ENCODE peak calls at places on chromosomes 4 and X, in six cellular contexts. Y, D, B, O, K and J are unnamed samples.

GRCh38 chr4:102295153-102295862 is 50.0 kb downstream of the SLC39A8 start:
- DNase-seq in Y (no peak), D (no peak), B (no peak), O (peak; percentile 46), K (no peak), J (no peak)

GRCh38 chrX:70253377-70254062 is 6.5 kb downstream of the P2RY4 start:
- DNase-seq in Y (no peak), D (no peak), B (no peak), O (no peak), K (no peak), J (no peak)

GRCh38 chr4:89357787-89358186 is 50.2 kb upstream of the GPRIN3 start:
- DNase-seq in Y (no peak), D (no peak), B (no peak), O (no peak), K (no peak), J (no peak)

GRCh38 chr4:152729466-152729865 is 49.7 kb upstream of the TMEM154 start:
- DNase-seq in Y (no peak), D (no peak), B (no peak), O (no peak), K (no peak), J (no peak)

GRCh38 chr4:167025651-167026050 is 208.6 kb downstream of the SPOCK3 start:
- DNase-seq in Y (no peak), D (no peak), B (no peak), O (no peak), K (no peak), J (no peak)

GRCh38 chr4:138891610-138892009 is 124.0 kb upstream of the NOCT start:
- DNase-seq in Y (no peak), D (no peak), B (no peak), O (no peak), K (peak; percentile 67), J (no peak)

GRCh38 chr4:121551881-121552280 is 144.9 kb downstream of the ANXA5 start:
- DNase-seq in Y (no peak), D (no peak), B (no peak), O (no peak), K (no peak), J (no peak)

GRCh38 chr4:98851806-98852205 is 77.1 kb downstream of the EIF4E start:
- DNase-seq in Y (no peak), D (no peak), B (no peak), O (no peak), K (no peak), J (no peak)

GRCh38 chrX:13855689-13856425 is 39.0 kb upstream of the GPM6B start:
- DNase-seq in Y (no peak), D (no peak), B (no peak), O (no peak), K (no peak), J (no peak)

GRCh38 chrX:50158616-50159015 is 42.2 kb downstream of the AKAP4 start:
- DNase-seq in Y (no peak), D (no peak), B (no peak), O (no peak), K (no peak), J (no peak)

GRCh38 chr4:71441186-71442169 is 102.7 kb downstream of the SLC4A4 start:
- DNase-seq in Y (no peak), D (no peak), B (no peak), O (no peak), K (no peak), J (no peak)

GRCh38 chr4:173919196-173919595 is 364.3 kb downstream of the FBXO8 start:
- DNase-seq in Y (no peak), D (no peak), B (no peak), O (no peak), K (no peak), J (no peak)

GRCh38 chr4:101230806-101231426 is 116.4 kb downstream of the PPP3CA start:
- DNase-seq in Y (no peak), D (no peak), B (no peak), O (no peak), K (no peak), J (no peak)

GRCh38 chr4:137768196-137768595 is 235.9 kb upstream of the PCDH18 start:
- DNase-seq in Y (no peak), D (no peak), B (no peak), O (no peak), K (no peak), J (no peak)

GRCh38 chr4:76420901-76421581 is at the start of gene CCDC158:
- DNase-seq in Y (no peak), D (no peak), B (no peak), O (peak; percentile 26), K (peak; percentile 9), J (no peak)

GRCh38 chr4:66906314-66906713 is 639.0 kb downstream of the CENPC start:
- DNase-seq in Y (no peak), D (no peak), B (no peak), O (no peak), K (peak; percentile 32), J (no peak)

GRCh38 chr4:128159967-128160366 is 98.9 kb downstream of the LARP1B start:
- DNase-seq in Y (no peak), D (no peak), B (no peak), O (no peak), K (no peak), J (no peak)

GRCh38 chr4:2060578-2061207 is 1.6 kb downstream of the NAT8L start:
- DNase-seq in Y (no peak), D (no peak), B (peak; percentile 35), O (no peak), K (no peak), J (no peak)

GRCh38 chrX:50787099-50787498 is 26.9 kb downstream of the SHROOM4 start:
- DNase-seq in Y (no peak), D (no peak), B (no peak), O (no peak), K (no peak), J (no peak)

GRCh38 chr4:163378661-163379060 is 35.0 kb downstream of the NPY5R start:
- DNase-seq in Y (no peak), D (no peak), B (no peak), O (no peak), K (no peak), J (no peak)

GRCh38 chr4:143554728-143555597 is 41.5 kb downstream of the SMARCA5 start:
- DNase-seq in Y (no peak), D (no peak), B (no peak), O (no peak), K (no peak), J (no peak)

GRCh38 chrX:26664919-26665318 is 448.9 kb downstream of the MAGEB5 start:
- DNase-seq in Y (no peak), D (no peak), B (no peak), O (no peak), K (no peak), J (no peak)
- TF ChIP-seq CTCF in Y (no peak), D (no peak), B (no peak), O (no peak), K (no peak), J (no peak)

GRCh38 chrX:109681475-109682081 is 51.5 kb downstream of the ACSL4 start:
- DNase-seq in Y (no peak), D (no peak), B (no peak), O (no peak), K (no peak), J (no peak)
- H3K36me3 ChIP-seq in Y (peaks cover 5% of the 10 kb centered on the region), D (peaks cover 11% of the 10 kb centered on the region), B (no peaks in the 10 kb centered on the region), O (no peaks in the 10 kb centered on the region), K (no peaks in the 10 kb centered on the region), J (peaks cover 10% of the 10 kb centered on the region)

GRCh38 chr4:87033902-87034301 is 99.1 kb downstream of the AFF1 start:
- DNase-seq in Y (no peak), D (no peak), B (no peak), O (no peak), K (peak; percentile 58), J (no peak)
- H3K4me3 ChIP-seq in Y (no peak overlapping the region), D (no peak overlapping the region), B (no peak overlapping the region), O (no peak overlapping the region), K (no peak overlapping the region), J (no peak overlapping the region)

GRCh38 chr4:180150818-180151217 is 2092.4 kb upstream of the TENM3 start:
- DNase-seq in Y (no peak), D (no peak), B (no peak), O (no peak), K (no peak), J (no peak)
- TF ChIP-seq CTCF in Y (no peak), D (no peak), B (no peak), O (no peak), K (peak; percentile 38), J (no peak)

GRCh38 chr4:55409468-55410171 is 13.9 kb downstream of the TMEM165 start:
- DNase-seq in Y (peak; percentile 71), D (no peak), B (no peak), O (no peak), K (no peak), J (no peak)
- H3K36me3 ChIP-seq in Y (peaks cover 33% of the 10 kb centered on the region), D (peaks cover 28% of the 10 kb centered on the region), B (no peaks in the 10 kb centered on the region), O (peaks cover 10% of the 10 kb centered on the region), K (peaks cover 46% of the 10 kb centered on the region), J (peaks cover 34% of the 10 kb centered on the region)

GRCh38 chrX:131083510-131084142 is 25.5 kb downstream of the ARHGAP36 start:
- DNase-seq in Y (no peak), D (no peak), B (no peak), O (no peak), K (no peak), J (no peak)
- H3K4me3 ChIP-seq in Y (no peak overlapping the region), D (no peak overlapping the region), B (no peak overlapping the region), O (no peak overlapping the region), K (no peak overlapping the region), J (no peak overlapping the region)

DNA sequence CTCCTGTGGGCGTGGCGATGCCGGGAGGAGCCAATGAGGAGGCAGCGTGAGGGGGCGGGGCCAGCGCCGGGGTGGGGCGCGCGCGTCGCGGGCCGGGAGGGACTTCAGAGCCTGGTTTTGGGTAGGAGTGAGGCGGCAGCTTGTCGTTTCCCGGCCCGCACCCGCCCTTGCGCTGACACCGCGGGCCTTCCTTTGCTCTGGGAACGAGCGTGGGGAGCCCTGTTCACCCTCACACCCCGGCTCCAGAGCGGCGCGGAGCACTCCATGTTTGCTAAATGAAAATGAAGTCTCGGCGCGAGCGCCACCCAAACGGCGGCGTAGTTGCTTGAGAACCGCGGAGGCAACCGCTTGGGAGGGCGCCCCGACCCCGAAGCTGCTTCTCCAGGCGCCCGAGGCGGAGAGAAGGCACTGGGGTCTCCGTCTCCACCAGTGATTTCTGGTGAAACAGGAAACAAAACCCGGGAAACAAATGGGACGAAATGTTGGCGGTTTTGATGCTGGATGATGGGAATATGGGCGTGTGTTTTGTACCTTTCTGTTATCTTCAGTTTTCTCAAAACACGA is 497 bp upstream of the GRPEL1 start:
- DNase-seq in Y (no peak), D (no peak), B (no peak), O (no peak), K (no peak), J (peak; percentile 99)
- TF ChIP-seq CTCF in Y (no peak), D (no peak), B (no peak), O (no peak), K (no peak), J (no peak)

DNA sequence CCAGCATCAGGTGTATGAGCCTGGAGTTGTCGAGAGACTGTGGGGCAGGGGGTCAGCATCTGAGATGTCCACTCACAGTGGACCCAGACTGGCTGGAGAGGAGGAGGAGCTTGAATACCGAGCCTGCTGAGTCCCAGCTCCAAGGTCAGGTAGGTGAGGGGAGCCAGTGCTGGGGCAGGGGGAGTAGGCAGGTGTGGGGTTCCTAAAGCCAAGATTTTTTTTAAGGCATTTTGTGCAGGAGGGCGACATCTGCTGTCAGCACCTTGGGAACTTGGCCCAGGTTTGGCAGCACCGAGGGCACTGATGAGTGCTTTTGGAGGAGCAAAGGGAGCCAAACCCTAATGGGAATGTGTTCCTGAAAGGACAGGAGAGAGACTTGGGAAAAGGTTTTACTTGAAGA is 64.2 kb upstream of the MSANTD1 start:
- DNase-seq in Y (no peak), D (no peak), B (no peak), O (no peak), K (no peak), J (no peak)
- H3K36me3 ChIP-seq in Y (peaks cover 81% of the 10 kb centered on the region), D (peaks cover 96% of the 10 kb centered on the region), B (no peaks in the 10 kb centered on the region), O (peaks cover 77% of the 10 kb centered on the region), K (peaks cover 78% of the 10 kb centered on the region), J (peaks cover 94% of the 10 kb centered on the region)